ENCODE peak calls at places on chromosome 22, in five cellular contexts. U is GM23248, Y is astrocyte, C is MM.1S, L is H1. P is an unnamed sample.

GRCh38 chr22:46033256-46034200 is 56.6 kb upstream of the WNT7B start:
- DNase-seq in U (peak; percentile 64), Y (no peak), C (no peak), L (no peak), P (no peak)

GRCh38 chr22:37887610-37888378 is 18.3 kb upstream of the MICALL1 start:
- DNase-seq in U (peak; percentile 78), Y (peak; percentile 68), C (no peak), L (no peak), P (no peak)

GRCh38 chr22:45731041-45731797 is 59.6 kb downstream of the ATXN10 start:
- DNase-seq in U (peak; percentile 58), Y (peak; percentile 82), C (no peak), L (no peak), P (no peak)

GRCh38 chr22:40399661-40400060 is 29.3 kb downstream of the SGSM3 start:
- DNase-seq in U (no peak), Y (no peak), C (no peak), L (no peak), P (no peak)

GRCh38 chr22:43186272-43187170 is at the start of gene TTLL12:
- DNase-seq in U (peak; percentile 83), Y (no peak), C (peak; percentile 59), L (no peak), P (no peak)

GRCh38 chr22:22431271-22432220 is 77.0 kb downstream of the ZNF280B start:
- DNase-seq in U (peak; percentile 67), Y (peak; percentile 9), C (peak; percentile 73), L (no peak), P (no peak)

GRCh38 chr22:42080287-42080686 is 787 bp downstream of the SMDT1 start:
- DNase-seq in U (peak; percentile 77), Y (peak; percentile 33), C (peak; percentile 16), L (no peak), P (no peak)

GRCh38 chr22:47600281-47600680 is 837.8 kb downstream of the TBC1D22A start:
- DNase-seq in U (no peak), Y (no peak), C (no peak), L (no peak), P (no peak)

GRCh38 chr22:32932176-32932575 is 126.0 kb downstream of the SYN3 start:
- DNase-seq in U (peak; percentile 65), Y (peak; percentile 10), C (no peak), L (no peak), P (no peak)

GRCh38 chr22:47040486-47041145 is 278.2 kb downstream of the TBC1D22A start:
- DNase-seq in U (no peak), Y (no peak), C (no peak), L (no peak), P (no peak)

GRCh38 chr22:46036558-46037408 is 59.8 kb upstream of the WNT7B start:
- DNase-seq in U (peak; percentile 44), Y (no peak), C (peak; percentile 78), L (no peak), P (no peak)

GRCh38 chr22:44668190-44668885 is 33.7 kb upstream of the PRR5 start:
- DNase-seq in U (peak; percentile 63), Y (no peak), C (no peak), L (no peak), P (no peak)
- TF ChIP-seq EZH2 in U (no peak), Y (peak; percentile 34), C (no peak), L (no peak), P (no peak)

GRCh38 chr22:19723990-19724827 is 870 bp downstream of the GP1BB start:
- DNase-seq in U (no peak), Y (peak; percentile 14), C (no peak), L (no peak), P (no peak)
- TF ChIP-seq EZH2 in U (no peak), Y (no peak), C (no peak), L (peak; percentile 73), P (no peak)

GRCh38 chr22:30397656-30398635 is 1.1 kb downstream of the SEC14L2 start:
- DNase-seq in U (peak; percentile 46), Y (no peak), C (no peak), L (no peak), P (no peak)
- TF ChIP-seq EZH2 in U (no peak), Y (no peak), C (no peak), L (no peak), P (no peak)

GRCh38 chr22:35629406-35630234 is 12.5 kb upstream of the MB start:
- DNase-seq in U (peak; percentile 98), Y (peak; percentile 98), C (peak; percentile 31), L (peak; percentile 60), P (no peak)
- TF ChIP-seq EZH2 in U (no peak), Y (no peak), C (no peak), L (no peak), P (no peak)

GRCh38 chr22:19525116-19525660 is 978 bp upstream of the CLDN5 start:
- DNase-seq in U (no peak), Y (no peak), C (no peak), L (no peak), P (no peak)

GRCh38 chr22:19523240-19524169 is 705 bp downstream of the CLDN5 start:
- DNase-seq in U (peak; percentile 44), Y (peak; percentile 26), C (no peak), L (no peak), P (no peak)

GRCh38 chr22:19522190-19522880 is 1.9 kb downstream of the CLDN5 start:
- DNase-seq in U (no peak), Y (no peak), C (no peak), L (no peak), P (no peak)

GRCh38 chr22:19520566-19521305 is 3.5 kb downstream of the CLDN5 start:
- DNase-seq in U (no peak), Y (no peak), C (no peak), L (no peak), P (no peak)

GRCh38 chr22:19522881-19523239 is 1.4 kb downstream of the CLDN5 start:
- DNase-seq in U (no peak), Y (no peak), C (no peak), L (no peak), P (no peak)
- TF ChIP-seq EZH2 in U (no peak), Y (no peak), C (no peak), L (no peak), P (no peak)

DNA sequence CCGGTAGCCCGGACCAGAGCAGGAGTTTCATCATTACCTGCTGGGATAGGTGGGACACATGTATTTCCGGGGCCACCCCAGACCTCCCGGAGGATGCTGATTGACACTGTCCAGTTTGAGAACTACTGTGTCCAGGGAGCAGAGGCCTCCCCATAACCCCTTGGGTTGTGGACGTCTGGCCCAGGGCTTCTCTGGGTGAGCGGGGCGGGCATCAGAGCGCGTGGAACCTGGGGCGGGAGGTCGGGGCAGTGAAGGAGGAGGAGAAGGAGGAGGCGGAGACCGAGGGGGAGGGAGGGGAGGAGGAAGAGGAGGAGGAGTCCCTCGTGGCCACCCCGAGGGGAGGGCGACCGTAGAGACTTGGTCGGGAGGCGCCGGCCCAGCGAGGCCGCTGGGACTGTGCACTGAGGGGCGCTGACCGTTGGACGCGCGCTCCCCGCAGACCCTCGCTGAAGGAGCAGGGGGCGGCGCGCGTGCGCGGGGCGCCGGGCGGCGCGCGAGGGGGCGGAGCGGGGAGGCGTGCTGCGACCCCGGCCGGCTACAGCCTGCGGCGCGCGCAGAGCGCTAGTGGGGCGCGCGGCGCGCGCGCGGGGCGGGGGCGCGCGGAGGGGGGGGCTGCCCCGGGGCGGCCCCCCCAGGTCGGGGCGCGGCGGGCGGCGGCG is at the start of gene GRK3:
- DNase-seq in U (peak; percentile 36), Y (peak; percentile 16), C (peak; percentile 64), L (peak; percentile 29), P (no peak)
- TF ChIP-seq EZH2 in U (no peak), Y (no peak), C (no peak), L (no peak), P (no peak)

GRCh38 chr22:20671409-20672081 is 102.4 kb upstream of the SERPIND1 start:
- DNase-seq in U (no peak), Y (no peak), C (no peak), L (no peak), P (no peak)
- TF ChIP-seq EZH2 in U (peak; percentile 66), Y (no peak), C (no peak), L (no peak), P (no peak)

GRCh38 chr22:49147617-49148175 is 680.0 kb downstream of the BRD1 start:
- DNase-seq in U (no peak), Y (no peak), C (no peak), L (no peak), P (no peak)
- TF ChIP-seq EZH2 in U (no peak), Y (no peak), C (no peak), L (no peak), P (no peak)

GRCh38 chr22:39153220-39153860 is 860 bp upstream of the CBX7 start:
- DNase-seq in U (peak; percentile 25), Y (no peak), C (no peak), L (no peak), P (no peak)
- TF ChIP-seq EZH2 in U (no peak), Y (peak; percentile 80), C (no peak), L (peak; percentile 69), P (no peak)

DNA sequence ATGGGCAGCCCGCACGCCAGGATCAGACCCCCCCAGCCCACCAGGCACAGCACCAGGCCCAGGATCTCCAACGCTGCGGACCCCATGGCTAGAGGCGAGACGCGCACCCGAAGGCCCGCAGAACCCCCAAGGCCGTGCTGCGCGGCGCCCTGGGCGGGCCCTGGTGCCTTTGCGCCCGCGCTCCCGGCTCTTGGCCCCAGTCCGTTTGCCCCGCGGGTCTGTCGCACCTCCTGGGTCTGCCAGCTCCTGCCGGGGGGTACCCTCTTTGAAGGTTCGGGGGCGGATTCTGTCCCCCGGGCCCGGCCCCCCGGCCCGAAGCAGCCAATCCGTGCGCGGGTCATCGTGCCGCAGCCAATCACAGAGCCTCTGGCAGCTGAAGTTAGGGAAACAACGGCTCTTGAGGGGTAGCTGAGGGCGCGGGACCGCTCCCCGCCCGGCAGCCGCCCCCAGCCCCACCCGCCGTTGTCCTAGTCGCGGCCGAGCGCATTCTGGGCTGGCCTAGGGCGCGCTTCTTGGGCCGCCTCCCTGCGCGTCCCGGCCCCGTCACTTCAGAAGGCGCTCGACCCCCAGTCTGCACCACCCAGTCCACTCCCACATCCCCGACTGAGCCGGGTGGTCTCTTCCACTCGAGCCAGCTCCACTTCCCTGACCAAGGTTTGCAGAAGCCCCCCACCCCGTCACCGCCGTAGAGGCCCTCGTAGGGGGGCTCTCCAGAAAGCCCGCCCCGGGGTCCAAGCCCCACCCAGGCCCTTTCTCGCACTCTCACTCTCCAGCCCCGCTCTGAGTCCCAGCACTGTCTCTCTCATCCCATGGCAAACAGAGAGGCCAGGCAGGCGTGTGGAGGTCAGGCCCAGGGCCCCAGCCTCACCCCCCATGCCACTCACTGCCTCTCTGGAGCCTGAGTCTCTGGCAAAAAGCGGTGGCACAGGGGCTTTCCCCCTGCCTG is at the start of gene CLDN5:
- DNase-seq in U (peak; percentile 23), Y (no peak), C (no peak), L (no peak), P (no peak)
- TF ChIP-seq EZH2 in U (peak; percentile 45), Y (peak; percentile 61), C (no peak), L (no peak), P (no peak)